ENCODE peak calls at places on chromosome 9, in nine cellular contexts. Y is effector memory CD8-positive, alpha-beta T cell; E is LoVo; X is tibial nerve; C is HuH-7.5; H is amniotic stem cell; A is NCI-H1105; W is stimulated activated CD8-positive, alpha-beta memory T cell treated with anti-CD3 and anti-CD28 coated beads, Interleukin-7, amount 100 ng/mL, for 4 hours; R is thyroid gland. J is an unnamed sample.

GRCh38 chr9:117543089-117543488 is 128.2 kb upstream of the ASTN2 start:
- DNase-seq in H (no peak), A (no peak), C (no peak), Y (no peak), R (no peak), X (no peak), E (no peak), W (no peak), J (no peak)

GRCh38 chr9:33988219-33988890 is 60.3 kb downstream of the UBAP2 start:
- DNase-seq in C (no peak), Y (no peak), H (no peak), W (no peak), X (no peak), E (no peak), R (no peak), A (no peak), J (no peak)

GRCh38 chr9:96636368-96636767 is 16.7 kb upstream of the CDC14B start:
- DNase-seq in E (no peak), C (no peak), A (no peak), W (no peak), Y (no peak), X (no peak), H (no peak), R (no peak), J (no peak)

GRCh38 chr9:77025146-77025545 is 5.7 kb downstream of the FOXB2 start:
- DNase-seq in E (no peak), A (no peak), Y (no peak), X (no peak), C (no peak), H (no peak), W (no peak), R (no peak), J (no peak)

GRCh38 chr9:77933019-77933418 is 98.6 kb downstream of the GNAQ start:
- DNase-seq in X (no peak), E (no peak), C (no peak), H (no peak), W (no peak), A (no peak), Y (no peak), R (no peak), J (no peak)

GRCh38 chr9:127210851-127211730 is 53.5 kb upstream of the GARNL3 start:
- DNase-seq in A (no peak), E (no peak), C (no peak), Y (no peak), X (no peak), W (no peak), H (no peak), R (no peak), J (no peak)

GRCh38 chr9:116661037-116661954 is 25.8 kb upstream of the TRIM32 start:
- DNase-seq in W (no peak), A (peak; percentile 57), E (peak; percentile 63), H (peak; percentile 65), X (no peak), C (peak; percentile 45), R (peak; percentile 12), Y (peak; percentile 2), J (no peak)

GRCh38 chr9:88555581-88555980 is 20.6 kb downstream of the NXNL2 start:
- DNase-seq in A (no peak), R (no peak), Y (no peak), W (no peak), X (no peak), H (no peak), C (no peak), E (no peak), J (no peak)

GRCh38 chr9:135609366-135609955 is 29.9 kb downstream of the GLT6D1 start:
- DNase-seq in Y (no peak), A (no peak), W (no peak), R (no peak), H (no peak), C (no peak), E (no peak), X (no peak), J (peak; percentile 1)

J was measured in right atrium auricular region.